ENCODE peak calls at places on chromosomes 2 and 18, in six cellular contexts. One of them, this sample, is unnamed.

GRCh38 chr2:43098065-43098464 is 128.3 kb downstream of the ZFP36L2 start:
- DNase-seq in gastrocnemius medialis: no peak
- DNase-seq in lung: no peak
- DNase-seq in fibroblast of pulmonary artery: no peak
- DNase-seq in Panc1: no peak
- DNase-seq in WERI-Rb-1: no peak
- DNase-seq in this sample: no peak

GRCh38 chr2:241391892-241392665 is 36.0 kb downstream of the FARP2 start:
- DNase-seq in lung: peak; percentile 42
- DNase-seq in Panc1: no peak
- DNase-seq in WERI-Rb-1: peak; percentile 54
- DNase-seq in fibroblast of pulmonary artery: peak; percentile 56
- DNase-seq in gastrocnemius medialis: no peak
- DNase-seq in this sample: peak; percentile 43

GRCh38 chr2:61362873-61363272 is 108.0 kb downstream of the USP34 start:
- DNase-seq in gastrocnemius medialis: no peak
- DNase-seq in lung: no peak
- DNase-seq in WERI-Rb-1: no peak
- DNase-seq in fibroblast of pulmonary artery: no peak
- DNase-seq in Panc1: no peak
- DNase-seq in this sample: no peak

GRCh38 chr2:113965644-113966043 is 75.8 kb downstream of the ACTR3 start:
- DNase-seq in fibroblast of pulmonary artery: peak; percentile 53
- DNase-seq in WERI-Rb-1: peak; percentile 55
- DNase-seq in Panc1: peak; percentile 24
- DNase-seq in lung: no peak
- DNase-seq in gastrocnemius medialis: no peak
- DNase-seq in this sample: peak; percentile 63

GRCh38 chr2:161199885-161200284 is 39.7 kb downstream of the TANK start:
- DNase-seq in WERI-Rb-1: no peak
- DNase-seq in fibroblast of pulmonary artery: no peak
- DNase-seq in Panc1: no peak
- DNase-seq in gastrocnemius medialis: no peak
- DNase-seq in lung: no peak
- DNase-seq in this sample: no peak

GRCh38 chr2:97935719-97936161 is 60.0 kb downstream of the TMEM131 start:
- DNase-seq in gastrocnemius medialis: no peak
- DNase-seq in fibroblast of pulmonary artery: peak; percentile 85
- DNase-seq in WERI-Rb-1: no peak
- DNase-seq in Panc1: no peak
- DNase-seq in lung: no peak
- DNase-seq in this sample: peak; percentile 87

GRCh38 chr2:102313950-102314349 is 2.6 kb downstream of the IL1RL1 start:
- DNase-seq in lung: no peak
- DNase-seq in fibroblast of pulmonary artery: no peak
- DNase-seq in gastrocnemius medialis: no peak
- DNase-seq in WERI-Rb-1: no peak
- DNase-seq in Panc1: no peak
- DNase-seq in this sample: peak; percentile 35

GRCh38 chr2:113184531-113185230 is 10.9 kb downstream of the PSD4 start:
- DNase-seq in fibroblast of pulmonary artery: no peak
- DNase-seq in Panc1: no peak
- DNase-seq in gastrocnemius medialis: no peak
- DNase-seq in lung: no peak
- DNase-seq in WERI-Rb-1: no peak
- DNase-seq in this sample: no peak

GRCh38 chr2:235219048-235219447 is 267.2 kb downstream of the SH3BP4 start:
- DNase-seq in WERI-Rb-1: no peak
- DNase-seq in fibroblast of pulmonary artery: no peak
- DNase-seq in lung: no peak
- DNase-seq in gastrocnemius medialis: no peak
- DNase-seq in Panc1: no peak
- DNase-seq in this sample: no peak

GRCh38 chr2:201118121-201118956 is 2.4 kb downstream of the CFLAR start:
- DNase-seq in fibroblast of pulmonary artery: peak; percentile 86
- DNase-seq in Panc1: peak; percentile 73
- DNase-seq in gastrocnemius medialis: peak; percentile 95
- DNase-seq in WERI-Rb-1: no peak
- DNase-seq in lung: peak; percentile 89
- DNase-seq in this sample: peak; percentile 90

GRCh38 chr2:241011751-241012510 is 13.5 kb downstream of the SNED1 start:
- DNase-seq in gastrocnemius medialis: no peak
- DNase-seq in fibroblast of pulmonary artery: no peak
- DNase-seq in WERI-Rb-1: no peak
- DNase-seq in lung: peak; percentile 27
- DNase-seq in Panc1: no peak
- DNase-seq in this sample: no peak

GRCh38 chr18:63175264-63175663 is 144.3 kb downstream of the BCL2 start:
- DNase-seq in fibroblast of pulmonary artery: no peak
- DNase-seq in WERI-Rb-1: no peak
- DNase-seq in gastrocnemius medialis: no peak
- DNase-seq in Panc1: no peak
- DNase-seq in lung: no peak
- DNase-seq in this sample: no peak
- TF ChIP-seq CTCF in fibroblast of pulmonary artery: no peak
- TF ChIP-seq CTCF in WERI-Rb-1: no peak
- TF ChIP-seq CTCF in gastrocnemius medialis: no peak
- TF ChIP-seq CTCF in Panc1: no peak
- TF ChIP-seq CTCF in lung: no peak
- TF ChIP-seq CTCF in this sample: no peak

GRCh38 chr2:208274748-208275147 is 8.7 kb downstream of the PIKFYVE start:
- DNase-seq in fibroblast of pulmonary artery: no peak
- DNase-seq in gastrocnemius medialis: no peak
- DNase-seq in lung: no peak
- DNase-seq in WERI-Rb-1: no peak
- DNase-seq in Panc1: no peak
- DNase-seq in this sample: no peak
- H3K4me3 ChIP-seq in fibroblast of pulmonary artery: no peak overlapping the region
- H3K4me3 ChIP-seq in gastrocnemius medialis: no peak overlapping the region
- H3K4me3 ChIP-seq in lung: no peak overlapping the region
- H3K4me3 ChIP-seq in WERI-Rb-1: no peak overlapping the region
- H3K4me3 ChIP-seq in Panc1: no peak overlapping the region
- H3K4me3 ChIP-seq in this sample: no peak overlapping the region

DNA sequence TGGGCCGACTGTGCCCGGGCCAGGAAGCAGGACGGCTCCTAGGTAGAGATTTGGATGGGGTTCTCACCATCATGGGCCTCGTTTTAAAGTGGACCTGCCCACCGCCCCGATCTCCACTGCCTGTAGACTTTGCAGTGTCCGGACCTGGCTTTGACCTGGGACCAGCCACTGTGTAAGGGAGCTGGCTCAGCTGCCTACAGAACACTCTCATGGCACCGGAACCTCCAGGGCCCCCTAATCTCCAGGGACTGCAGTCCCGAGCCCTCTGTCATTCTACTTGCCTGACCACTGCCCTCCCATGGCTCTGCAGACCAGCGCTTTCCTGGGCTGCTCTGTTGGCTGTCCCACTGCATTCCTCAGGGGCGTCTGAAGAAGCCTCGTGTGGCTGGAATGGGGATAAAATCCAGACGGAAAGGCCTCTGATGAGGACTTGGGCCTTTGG is 120.8 kb downstream of the GLI2 start:
- DNase-seq in gastrocnemius medialis: no peak
- DNase-seq in fibroblast of pulmonary artery: peak; percentile 51
- DNase-seq in lung: no peak
- DNase-seq in Panc1: no peak
- DNase-seq in WERI-Rb-1: no peak
- DNase-seq in this sample: no peak
- TF ChIP-seq CTCF in gastrocnemius medialis: no peak
- TF ChIP-seq CTCF in fibroblast of pulmonary artery: peak; percentile 34
- TF ChIP-seq CTCF in lung: no peak
- TF ChIP-seq CTCF in Panc1: no peak
- TF ChIP-seq CTCF in WERI-Rb-1: no peak
- TF ChIP-seq CTCF in this sample: no peak

DNA sequence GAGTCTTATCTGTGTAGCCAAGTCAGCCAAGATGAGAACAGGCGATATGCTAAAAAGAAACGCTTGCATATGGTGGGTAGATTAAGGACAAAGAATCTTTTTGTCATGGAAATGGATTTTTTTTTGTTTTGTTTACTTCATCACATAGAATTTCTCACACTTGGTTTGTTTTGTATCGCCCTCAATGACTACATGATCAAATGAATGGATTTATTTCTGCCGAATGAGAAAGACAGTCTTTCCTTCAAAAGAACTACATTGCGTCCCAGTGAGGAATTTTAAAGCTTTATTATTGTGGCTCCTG is 2.0 kb downstream of the SALL3 start:
- DNase-seq in lung: no peak
- DNase-seq in Panc1: no peak
- DNase-seq in fibroblast of pulmonary artery: no peak
- DNase-seq in gastrocnemius medialis: no peak
- DNase-seq in WERI-Rb-1: no peak
- DNase-seq in this sample: no peak
- H3K4me3 ChIP-seq in lung: no peak overlapping the region
- H3K4me3 ChIP-seq in Panc1: no peak overlapping the region
- H3K4me3 ChIP-seq in fibroblast of pulmonary artery: peak overlapping the region; percentile 21
- H3K4me3 ChIP-seq in gastrocnemius medialis: no peak overlapping the region
- H3K4me3 ChIP-seq in WERI-Rb-1: peak overlapping the region; percentile 63
- H3K4me3 ChIP-seq in this sample: no peak overlapping the region

GRCh38 chr2:168116448-168116847 is 130.9 kb downstream of the STK39 start:
- DNase-seq in WERI-Rb-1: peak; percentile 55
- DNase-seq in fibroblast of pulmonary artery: peak; percentile 29
- DNase-seq in Panc1: no peak
- DNase-seq in gastrocnemius medialis: no peak
- DNase-seq in lung: no peak
- DNase-seq in this sample: no peak
- TF ChIP-seq CTCF in WERI-Rb-1: peak; percentile 48
- TF ChIP-seq CTCF in fibroblast of pulmonary artery: peak; percentile 32
- TF ChIP-seq CTCF in Panc1: peak; percentile 34
- TF ChIP-seq CTCF in gastrocnemius medialis: no peak
- TF ChIP-seq CTCF in lung: no peak
- TF ChIP-seq CTCF in this sample: no peak

GRCh38 chr18:4450065-4450676 is 4.9 kb downstream of the DLGAP1 start:
- DNase-seq in WERI-Rb-1: no peak
- DNase-seq in fibroblast of pulmonary artery: no peak
- DNase-seq in gastrocnemius medialis: no peak
- DNase-seq in Panc1: no peak
- DNase-seq in lung: no peak
- DNase-seq in this sample: no peak

GRCh38 chr18:4454548-4455112 is 477 bp downstream of the DLGAP1 start:
- DNase-seq in gastrocnemius medialis: no peak
- DNase-seq in WERI-Rb-1: no peak
- DNase-seq in lung: no peak
- DNase-seq in Panc1: no peak
- DNase-seq in fibroblast of pulmonary artery: no peak
- DNase-seq in this sample: no peak

GRCh38 chr18:4453712-4454547 is 1.2 kb downstream of the DLGAP1 start:
- DNase-seq in fibroblast of pulmonary artery: no peak
- DNase-seq in gastrocnemius medialis: no peak
- DNase-seq in lung: no peak
- DNase-seq in Panc1: no peak
- DNase-seq in WERI-Rb-1: no peak
- DNase-seq in this sample: no peak

GRCh38 chr18:4455113-4455811 is at the start of gene DLGAP1:
- DNase-seq in WERI-Rb-1: peak; percentile 25
- DNase-seq in fibroblast of pulmonary artery: peak; percentile 7
- DNase-seq in Panc1: no peak
- DNase-seq in lung: peak; percentile 62
- DNase-seq in gastrocnemius medialis: peak; percentile 6
- DNase-seq in this sample: peak; percentile 22
- H3K4me3 ChIP-seq in WERI-Rb-1: peak within 1 kb of the TSS; percentile 19
- H3K4me3 ChIP-seq in fibroblast of pulmonary artery: no peak within 1 kb of the TSS
- H3K4me3 ChIP-seq in Panc1: no peak within 1 kb of the TSS
- H3K4me3 ChIP-seq in lung: peak within 1 kb of the TSS; percentile 44
- H3K4me3 ChIP-seq in gastrocnemius medialis: peak within 1 kb of the TSS; percentile 34
- H3K4me3 ChIP-seq in this sample: peak within 1 kb of the TSS; percentile 36

GRCh38 chr18:70176537-70176936 is 28.9 kb downstream of the RTTN start:
- DNase-seq in gastrocnemius medialis: no peak
- DNase-seq in lung: no peak
- DNase-seq in WERI-Rb-1: no peak
- DNase-seq in fibroblast of pulmonary artery: no peak
- DNase-seq in Panc1: no peak
- DNase-seq in this sample: no peak

GRCh38 chr18:70166668-70167067 is 38.8 kb downstream of the RTTN start:
- DNase-seq in WERI-Rb-1: no peak
- DNase-seq in gastrocnemius medialis: no peak
- DNase-seq in lung: no peak
- DNase-seq in fibroblast of pulmonary artery: no peak
- DNase-seq in Panc1: no peak
- DNase-seq in this sample: no peak

GRCh38 chr18:70169747-70170146 is 35.7 kb downstream of the RTTN start:
- DNase-seq in fibroblast of pulmonary artery: no peak
- DNase-seq in lung: no peak
- DNase-seq in Panc1: no peak
- DNase-seq in WERI-Rb-1: no peak
- DNase-seq in gastrocnemius medialis: no peak
- DNase-seq in this sample: no peak

GRCh38 chr18:70175216-70175615 is 30.3 kb downstream of the RTTN start:
- DNase-seq in gastrocnemius medialis: no peak
- DNase-seq in Panc1: no peak
- DNase-seq in WERI-Rb-1: no peak
- DNase-seq in fibroblast of pulmonary artery: no peak
- DNase-seq in lung: no peak
- DNase-seq in this sample: no peak

GRCh38 chr18:70172225-70172624 is 33.3 kb downstream of the RTTN start:
- DNase-seq in fibroblast of pulmonary artery: peak; percentile 57
- DNase-seq in WERI-Rb-1: no peak
- DNase-seq in Panc1: no peak
- DNase-seq in lung: no peak
- DNase-seq in gastrocnemius medialis: no peak
- DNase-seq in this sample: peak; percentile 49
- TF ChIP-seq CTCF in fibroblast of pulmonary artery: peak; percentile 55
- TF ChIP-seq CTCF in WERI-Rb-1: no peak
- TF ChIP-seq CTCF in Panc1: peak; percentile 17
- TF ChIP-seq CTCF in lung: no peak
- TF ChIP-seq CTCF in gastrocnemius medialis: no peak
- TF ChIP-seq CTCF in this sample: peak; percentile 38

DNA sequence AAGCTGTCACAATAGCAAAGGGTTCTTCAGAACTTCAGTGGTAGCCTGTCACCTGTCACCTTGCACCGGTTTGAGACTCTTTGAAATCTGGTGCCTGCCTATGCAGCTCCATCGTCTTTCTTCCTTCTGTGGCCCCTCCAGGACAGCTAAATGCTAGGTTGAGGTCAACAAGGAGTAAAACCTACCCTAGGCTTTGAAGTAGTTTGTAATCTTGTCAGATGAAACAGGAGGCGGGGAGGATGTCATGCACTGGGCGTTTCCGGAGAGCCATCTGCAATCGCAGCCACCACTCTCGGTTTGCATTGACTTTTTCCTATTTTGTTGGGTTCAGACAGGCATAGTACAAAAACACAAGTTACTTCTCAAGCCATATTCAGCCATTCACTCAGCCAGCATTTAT is 116.7 kb downstream of the LPIN1 start:
- DNase-seq in gastrocnemius medialis: no peak
- DNase-seq in WERI-Rb-1: no peak
- DNase-seq in fibroblast of pulmonary artery: no peak
- DNase-seq in lung: no peak
- DNase-seq in Panc1: no peak
- DNase-seq in this sample: no peak
- H3K4me3 ChIP-seq in gastrocnemius medialis: no peak overlapping the region
- H3K4me3 ChIP-seq in WERI-Rb-1: no peak overlapping the region
- H3K4me3 ChIP-seq in fibroblast of pulmonary artery: no peak overlapping the region
- H3K4me3 ChIP-seq in lung: no peak overlapping the region
- H3K4me3 ChIP-seq in Panc1: no peak overlapping the region
- H3K4me3 ChIP-seq in this sample: no peak overlapping the region

This sample was measured in cardiac fibroblast.